ENCODE peak calls at places on chromosomes 11 and 22, in six cellular contexts. J is stimulated activated effector memory CD8-positive, alpha-beta T cell treated with anti-CD3 and anti-CD28 coated beads, Interleukin-12 subunit alpha, Interleukin-12 subunit beta, amount 100 ng/mL, for 72 hours; H is MCF 10A; C is activated T-helper 1 cell treated with anti-CD3 and anti-CD28 coated beads, Interleukin-2, amount 50 U/mL, for 16 hours; L is stimulated activated CD4-positive, alpha-beta T cell treated with anti-CD3 and anti-CD28 coated beads, Interleukin-2, amount 100 ng/mL, for 24 hours; N is kidney. Y is an unnamed sample.
A peak's percentile ranks its signal among the peaks of the same experiment; 100 is the strongest.

GRCh38 chr22:50252081-50253045 is 1.3 kb upstream of the HDAC10 start:
- DNase-seq in J (peak; percentile 46), H (peak; percentile 79), C (peak; percentile 57), L (peak; percentile 73), N (peak; percentile 93), Y (no peak)

GRCh38 chr11:104946907-104947306 is 21.5 kb downstream of the CASP4 start:
- DNase-seq in J (no peak), H (peak; percentile 80), C (no peak), L (no peak), N (no peak), Y (no peak)

GRCh38 chr11:25298450-25298849 is 801.6 kb downstream of the LUZP2 start:
- DNase-seq in J (no peak), H (no peak), C (no peak), L (no peak), N (no peak), Y (no peak)

GRCh38 chr11:72221386-72221785 is 3.2 kb upstream of the INPPL1 start:
- DNase-seq in J (no peak), H (no peak), C (no peak), L (no peak), N (no peak), Y (no peak)

GRCh38 chr11:13118691-13119090 is 109.6 kb downstream of the RASSF10 start:
- DNase-seq in J (no peak), H (no peak), C (no peak), L (no peak), N (no peak), Y (no peak)

GRCh38 chr22:20071524-20071972 is 8.5 kb upstream of the DGCR8 start:
- DNase-seq in J (no peak), H (no peak), C (no peak), L (no peak), N (peak; percentile 0), Y (no peak)

GRCh38 chr11:21556936-21557335 is 635.9 kb upstream of the ANO5 start:
- DNase-seq in J (no peak), H (no peak), C (no peak), L (no peak), N (no peak), Y (no peak)

GRCh38 chr22:30423296-30423958 is 2.1 kb upstream of the MTFP1 start:
- DNase-seq in J (peak; percentile 45), H (no peak), C (peak; percentile 14), L (peak; percentile 66), N (peak; percentile 93), Y (no peak)

GRCh38 chr11:77819921-77820564 is 479 bp downstream of the RSF1 start:
- DNase-seq in J (no peak), H (peak; percentile 36), C (no peak), L (peak; percentile 40), N (peak; percentile 89), Y (no peak)

GRCh38 chr22:36439481-36440271 is 41.8 kb downstream of the TXN2 start:
- DNase-seq in J (no peak), H (peak; percentile 78), C (no peak), L (peak; percentile 40), N (peak; percentile 94), Y (peak; percentile 70)

GRCh38 chr11:15841898-15842297 is 514.4 kb downstream of the SOX6 start:
- DNase-seq in J (no peak), H (no peak), C (no peak), L (no peak), N (no peak), Y (no peak)

GRCh38 chr11:113447621-113448310 is 27.4 kb downstream of the DRD2 start:
- DNase-seq in J (no peak), H (peak; percentile 81), C (no peak), L (no peak), N (no peak), Y (no peak)

GRCh38 chr11:65321828-65322495 is 7.3 kb downstream of the CDC42EP2 start:
- DNase-seq in J (no peak), H (no peak), C (no peak), L (no peak), N (no peak), Y (no peak)

GRCh38 chr11:59918494-59918893 is 19.7 kb upstream of the OOSP1 start:
- DNase-seq in J (no peak), H (no peak), C (no peak), L (no peak), N (no peak), Y (no peak)

GRCh38 chr11:118319031-118319814 is 14.7 kb downstream of the CD3E start:
- DNase-seq in J (no peak), H (no peak), C (no peak), L (no peak), N (no peak), Y (no peak)

GRCh38 chr22:25027959-25028840 is 75.7 kb downstream of the KIAA1671 start:
- DNase-seq in J (no peak), H (no peak), C (no peak), L (peak; percentile 35), N (no peak), Y (no peak)

GRCh38 chr11:27611946-27612455 is 88.3 kb downstream of the BDNF start:
- DNase-seq in J (no peak), H (no peak), C (no peak), L (no peak), N (no peak), Y (no peak)

GRCh38 chr11:116650052-116650451 is 122.7 kb downstream of the BUD13 start:
- DNase-seq in J (no peak), H (no peak), C (no peak), L (no peak), N (no peak), Y (no peak)

GRCh38 chr11:48013269-48013901 is 33.0 kb downstream of the PTPRJ start:
- DNase-seq in J (peak; percentile 42), H (no peak), C (peak; percentile 21), L (peak; percentile 54), N (peak; percentile 88), Y (no peak)

GRCh38 chr22:46262449-46263207 is 515 bp downstream of the PKDREJ start:
- DNase-seq in J (peak; percentile 28), H (no peak), C (no peak), L (peak; percentile 58), N (peak; percentile 91), Y (no peak)

GRCh38 chr22:44723801-44724200 is 21.8 kb downstream of the PRR5 start:
- DNase-seq in J (no peak), H (no peak), C (no peak), L (no peak), N (no peak), Y (no peak)

GRCh38 chr22:23065069-23065451 is 5.3 kb upstream of the GNAZ start:
- DNase-seq in J (no peak), H (no peak), C (no peak), L (no peak), N (peak; percentile 41), Y (no peak)